ENCODE peak calls at places on chromosomes 6 and 20, in six cellular contexts. One of them, this sample, is unnamed.

GRCh38 chr6:26485401-26485800 is 14.7 kb upstream of the BTN1A1 start:
- DNase-seq in H9: no peak
- DNase-seq in activated naive CD4-positive, alpha-beta T cell: no peak
- DNase-seq in activated CD4-positive, alpha-beta T cell treated with anti-CD3 and anti-CD28 coated beads, Interleukin-2, amount 50 U/mL, for 1 hour: no peak
- DNase-seq in OCI-LY7: no peak
- DNase-seq in lung microvascular endothelial cell: no peak
- DNase-seq in this sample: no peak

GRCh38 chr20:8076505-8077498 is 55.3 kb upstream of the PLCB1 start:
- DNase-seq in H9: no peak
- DNase-seq in activated naive CD4-positive, alpha-beta T cell: no peak
- DNase-seq in activated CD4-positive, alpha-beta T cell treated with anti-CD3 and anti-CD28 coated beads, Interleukin-2, amount 50 U/mL, for 1 hour: no peak
- DNase-seq in OCI-LY7: no peak
- DNase-seq in lung microvascular endothelial cell: no peak
- DNase-seq in this sample: no peak

GRCh38 chr6:116419069-116419468 is 42.1 kb upstream of the CALHM6 start:
- DNase-seq in H9: no peak
- DNase-seq in activated naive CD4-positive, alpha-beta T cell: no peak
- DNase-seq in activated CD4-positive, alpha-beta T cell treated with anti-CD3 and anti-CD28 coated beads, Interleukin-2, amount 50 U/mL, for 1 hour: no peak
- DNase-seq in OCI-LY7: no peak
- DNase-seq in lung microvascular endothelial cell: no peak
- DNase-seq in this sample: no peak

GRCh38 chr6:45643136-45643535 is 265.4 kb upstream of the SUPT3H start:
- DNase-seq in H9: no peak
- DNase-seq in activated naive CD4-positive, alpha-beta T cell: no peak
- DNase-seq in activated CD4-positive, alpha-beta T cell treated with anti-CD3 and anti-CD28 coated beads, Interleukin-2, amount 50 U/mL, for 1 hour: no peak
- DNase-seq in OCI-LY7: no peak
- DNase-seq in lung microvascular endothelial cell: no peak
- DNase-seq in this sample: no peak

GRCh38 chr6:57262491-57262890 is 40.4 kb upstream of the RAB23 start:
- DNase-seq in H9: no peak
- DNase-seq in activated naive CD4-positive, alpha-beta T cell: no peak
- DNase-seq in activated CD4-positive, alpha-beta T cell treated with anti-CD3 and anti-CD28 coated beads, Interleukin-2, amount 50 U/mL, for 1 hour: no peak
- DNase-seq in OCI-LY7: no peak
- DNase-seq in lung microvascular endothelial cell: no peak
- DNase-seq in this sample: no peak

GRCh38 chr6:29011276-29011734 is 6.2 kb upstream of the ZNF311 start:
- DNase-seq in H9: peak
- DNase-seq in activated naive CD4-positive, alpha-beta T cell: no peak
- DNase-seq in activated CD4-positive, alpha-beta T cell treated with anti-CD3 and anti-CD28 coated beads, Interleukin-2, amount 50 U/mL, for 1 hour: peak
- DNase-seq in OCI-LY7: peak
- DNase-seq in lung microvascular endothelial cell: peak
- DNase-seq in this sample: no peak

GRCh38 chr6:75503291-75503690 is 9.7 kb upstream of the FILIP1 start:
- DNase-seq in H9: no peak
- DNase-seq in activated naive CD4-positive, alpha-beta T cell: no peak
- DNase-seq in activated CD4-positive, alpha-beta T cell treated with anti-CD3 and anti-CD28 coated beads, Interleukin-2, amount 50 U/mL, for 1 hour: no peak
- DNase-seq in OCI-LY7: no peak
- DNase-seq in lung microvascular endothelial cell: no peak
- DNase-seq in this sample: no peak

GRCh38 chr6:122947355-122947754 is 48.7 kb upstream of the CLVS2 start:
- DNase-seq in H9: peak
- DNase-seq in activated naive CD4-positive, alpha-beta T cell: no peak
- DNase-seq in activated CD4-positive, alpha-beta T cell treated with anti-CD3 and anti-CD28 coated beads, Interleukin-2, amount 50 U/mL, for 1 hour: no peak
- DNase-seq in OCI-LY7: no peak
- DNase-seq in lung microvascular endothelial cell: peak
- DNase-seq in this sample: no peak

GRCh38 chr6:21151178-21151956 is 442.2 kb upstream of the SOX4 start:
- DNase-seq in H9: no peak
- DNase-seq in activated naive CD4-positive, alpha-beta T cell: no peak
- DNase-seq in activated CD4-positive, alpha-beta T cell treated with anti-CD3 and anti-CD28 coated beads, Interleukin-2, amount 50 U/mL, for 1 hour: no peak
- DNase-seq in OCI-LY7: no peak
- DNase-seq in lung microvascular endothelial cell: no peak
- DNase-seq in this sample: no peak

GRCh38 chr20:8573686-8574085 is 441.6 kb downstream of the PLCB1 start:
- DNase-seq in H9: no peak
- DNase-seq in activated naive CD4-positive, alpha-beta T cell: no peak
- DNase-seq in activated CD4-positive, alpha-beta T cell treated with anti-CD3 and anti-CD28 coated beads, Interleukin-2, amount 50 U/mL, for 1 hour: no peak
- DNase-seq in OCI-LY7: no peak
- DNase-seq in lung microvascular endothelial cell: no peak
- DNase-seq in this sample: no peak

GRCh38 chr6:125236536-125237327 is 65.0 kb downstream of the HDDC2 start:
- DNase-seq in H9: no peak
- DNase-seq in activated naive CD4-positive, alpha-beta T cell: no peak
- DNase-seq in activated CD4-positive, alpha-beta T cell treated with anti-CD3 and anti-CD28 coated beads, Interleukin-2, amount 50 U/mL, for 1 hour: no peak
- DNase-seq in OCI-LY7: no peak
- DNase-seq in lung microvascular endothelial cell: no peak
- DNase-seq in this sample: no peak

GRCh38 chr6:119308048-119308570 is 41.5 kb downstream of the MAN1A1 start:
- DNase-seq in H9: no peak
- DNase-seq in activated naive CD4-positive, alpha-beta T cell: no peak
- DNase-seq in activated CD4-positive, alpha-beta T cell treated with anti-CD3 and anti-CD28 coated beads, Interleukin-2, amount 50 U/mL, for 1 hour: no peak
- DNase-seq in OCI-LY7: no peak
- DNase-seq in lung microvascular endothelial cell: peak
- DNase-seq in this sample: no peak

GRCh38 chr20:14561733-14562132 is 224.3 kb upstream of the FLRT3 start:
- DNase-seq in H9: no peak
- DNase-seq in activated naive CD4-positive, alpha-beta T cell: no peak
- DNase-seq in activated CD4-positive, alpha-beta T cell treated with anti-CD3 and anti-CD28 coated beads, Interleukin-2, amount 50 U/mL, for 1 hour: no peak
- DNase-seq in OCI-LY7: no peak
- DNase-seq in lung microvascular endothelial cell: no peak
- DNase-seq in this sample: no peak

GRCh38 chr6:52063584-52064400 is 23.6 kb downstream of the PKHD1 start:
- DNase-seq in H9: peak
- DNase-seq in activated naive CD4-positive, alpha-beta T cell: peak
- DNase-seq in activated CD4-positive, alpha-beta T cell treated with anti-CD3 and anti-CD28 coated beads, Interleukin-2, amount 50 U/mL, for 1 hour: peak
- DNase-seq in OCI-LY7: peak
- DNase-seq in lung microvascular endothelial cell: peak
- DNase-seq in this sample: peak

This sample was measured in effector memory CD4-positive, alpha-beta T cell.